ENCODE peak calls at places on chromosome 21, in four cellular contexts. U, J, B and C are unnamed samples.

GRCh38 chr21:29181799-29182470 is 51.5 kb downstream of the MAP3K7CL start:
- DNase-seq in U (peak; percentile 52), J (no peak), B (no peak), C (no peak)

GRCh38 chr21:26127073-26127814 is 43.3 kb downstream of the APP start:
- DNase-seq in U (no peak), J (no peak), B (no peak), C (no peak)

GRCh38 chr21:38327984-38328383 is 71.2 kb downstream of the KCNJ15 start:
- DNase-seq in U (no peak), J (no peak), B (no peak), C (no peak)

GRCh38 chr21:28833609-28834008 is 159.1 kb downstream of the LTN1 start:
- DNase-seq in U (no peak), J (no peak), B (no peak), C (no peak)

GRCh38 chr21:26892151-26892550 is 46.9 kb upstream of the ADAMTS1 start:
- DNase-seq in U (no peak), J (no peak), B (no peak), C (no peak)

GRCh38 chr21:29304577-29304976 is 5.9 kb downstream of the BACH1 start:
- DNase-seq in U (no peak), J (no peak), B (no peak), C (no peak)

GRCh38 chr21:38498057-38498833 is at the start of gene ERG:
- DNase-seq in U (no peak), J (no peak), B (no peak), C (no peak)

GRCh38 chr21:39637197-39637970 is 24.6 kb downstream of the B3GALT5 start:
- DNase-seq in U (no peak), J (no peak), B (no peak), C (no peak)

GRCh38 chr21:40685121-40685630 is 161.8 kb downstream of the DSCAM start:
- DNase-seq in U (no peak), J (no peak), B (no peak), C (no peak)

GRCh38 chr21:40227111-40227510 is 359.9 kb downstream of the PCP4 start:
- DNase-seq in U (no peak), J (no peak), B (no peak), C (no peak)

GRCh38 chr21:28899220-28899619 is 93.5 kb downstream of the LTN1 start:
- DNase-seq in U (no peak), J (no peak), B (no peak), C (no peak)

GRCh38 chr21:43736224-43736883 is 17.4 kb downstream of the PDXK start:
- DNase-seq in U (no peak), J (no peak), B (no peak), C (peak; percentile 60)

GRCh38 chr21:37916795-37917142 is 512 bp upstream of the KCNJ6 start:
- DNase-seq in U (peak; percentile 17), J (peak; percentile 57), B (no peak), C (no peak)

GRCh38 chr21:43654806-43655489 is 4.3 kb downstream of the HSF2BP start:
- DNase-seq in U (no peak), J (no peak), B (no peak), C (no peak)

GRCh38 chr21:29190920-29191319 is 60.5 kb downstream of the MAP3K7CL start:
- DNase-seq in U (no peak), J (no peak), B (no peak), C (no peak)

GRCh38 chr21:38244407-38244787 is 12.4 kb upstream of the KCNJ15 start:
- DNase-seq in U (no peak), J (no peak), B (no peak), C (no peak)

GRCh38 chr21:40845621-40846020 is 1.3 kb downstream of the DSCAM start:
- DNase-seq in U (no peak), J (no peak), B (no peak), C (no peak)

GRCh38 chr21:43929217-43929971 is 64.4 kb downstream of the AGPAT3 start:
- DNase-seq in U (no peak), J (no peak), B (peak; percentile 72), C (no peak)

GRCh38 chr21:28615276-28615675 is 377.4 kb downstream of the LTN1 start:
- DNase-seq in U (no peak), J (no peak), B (no peak), C (no peak)

GRCh38 chr21:27802816-27803475 is 836.1 kb upstream of the ADAMTS5 start:
- DNase-seq in U (no peak), J (peak; percentile 27), B (peak; percentile 44), C (no peak)

GRCh38 chr21:38478782-38479181 is 19.5 kb downstream of the ERG start:
- DNase-seq in U (no peak), J (no peak), B (no peak), C (no peak)

GRCh38 chr21:44265734-44266270 is 4.1 kb upstream of the DNMT3L start:
- DNase-seq in U (no peak), J (no peak), B (no peak), C (no peak)

GRCh38 chr21:38244885-38245869 is 11.6 kb upstream of the KCNJ15 start:
- DNase-seq in U (peak; percentile 8), J (no peak), B (no peak), C (no peak)

GRCh38 chr21:36504067-36505058 is 24.4 kb upstream of the CLDN14 start:
- DNase-seq in U (peak; percentile 5), J (peak; percentile 35), B (no peak), C (no peak)

GRCh38 chr21:43825936-43826622 is 36.7 kb downstream of the RRP1 start:
- DNase-seq in U (no peak), J (peak; percentile 49), B (peak; percentile 42), C (peak; percentile 60)

GRCh38 chr21:39387461-39388037 is 38.7 kb upstream of the HMGN1 start:
- DNase-seq in U (peak; percentile 82), J (peak; percentile 99), B (peak; percentile 92), C (peak; percentile 95)

GRCh38 chr21:29382029-29382654 is 83.4 kb downstream of the BACH1 start:
- DNase-seq in U (peak; percentile 8), J (no peak), B (no peak), C (no peak)

GRCh38 chr21:38863291-38863690 is 57.6 kb downstream of the ETS2 start:
- DNase-seq in U (no peak), J (no peak), B (no peak), C (no peak)

GRCh38 chr21:21052672-21053071 is 54.5 kb downstream of the NCAM2 start:
- DNase-seq in U (no peak), J (no peak), B (no peak), C (no peak)

GRCh38 chr21:29168874-29169273 is 38.4 kb downstream of the MAP3K7CL start:
- DNase-seq in U (no peak), J (no peak), B (no peak), C (no peak)

GRCh38 chr21:36700961-36701911 is 2.3 kb downstream of the SIM2 start:
- DNase-seq in U (no peak), J (peak; percentile 51), B (no peak), C (no peak)

GRCh38 chr21:27079807-27080206 is 112.9 kb upstream of the ADAMTS5 start:
- DNase-seq in U (no peak), J (no peak), B (no peak), C (no peak)

GRCh38 chr21:39518055-39518844 is 66.5 kb downstream of the SH3BGR start:
- DNase-seq in U (peak; percentile 69), J (peak; percentile 87), B (peak; percentile 44), C (no peak)

GRCh38 chr21:27346041-27346448 is 379.2 kb upstream of the ADAMTS5 start:
- DNase-seq in U (no peak), J (no peak), B (no peak), C (no peak)

GRCh38 chr21:39911286-39911685 is 44.0 kb downstream of the PCP4 start:
- DNase-seq in U (peak; percentile 2), J (no peak), B (no peak), C (no peak)

GRCh38 chr21:21187579-21187978 is 189.4 kb downstream of the NCAM2 start:
- DNase-seq in U (no peak), J (no peak), B (no peak), C (no peak)

DNA sequence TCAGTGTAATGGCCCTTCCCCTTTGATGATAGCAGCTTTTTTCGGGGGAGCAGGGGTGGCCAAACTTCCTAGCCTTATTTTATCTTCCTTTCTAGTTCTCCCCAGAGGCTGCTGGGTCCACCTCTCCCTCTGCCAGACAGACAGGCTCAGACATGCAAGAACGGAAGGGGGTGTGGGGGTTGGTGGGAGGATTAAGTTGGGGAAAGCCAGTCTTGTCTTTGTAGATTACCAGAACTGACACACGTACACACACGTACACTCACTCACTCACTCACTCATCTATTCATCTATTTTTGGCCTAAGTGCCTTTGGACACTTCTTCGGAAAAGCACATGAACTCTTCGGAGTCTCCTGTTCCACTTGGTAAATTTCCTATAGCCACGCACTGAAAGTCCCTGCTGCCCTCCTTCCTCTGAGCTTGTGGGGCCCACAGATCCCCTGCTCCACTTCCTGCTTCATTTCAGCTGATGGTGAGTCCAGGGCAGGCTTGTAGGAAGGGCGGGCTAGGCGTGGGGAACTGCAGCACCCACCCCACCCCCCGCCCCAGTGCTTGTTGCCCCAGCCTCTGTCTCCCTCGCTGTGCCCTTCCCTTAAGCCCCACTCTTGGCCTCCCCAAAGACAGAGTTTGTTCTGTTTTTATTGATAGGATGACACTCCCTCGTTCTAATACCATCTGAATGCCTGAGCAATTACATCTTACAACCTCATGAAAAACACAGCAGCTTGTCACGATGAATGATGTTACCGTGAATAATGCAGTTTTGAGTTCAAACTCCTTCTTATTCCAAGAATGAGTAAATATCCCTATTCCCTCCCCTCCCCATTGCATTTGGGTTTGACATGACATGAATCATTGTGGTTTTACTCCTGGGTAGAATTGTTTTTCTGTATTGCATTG is 60.7 kb upstream of the ATP5PO start:
- DNase-seq in U (peak; percentile 15), J (no peak), B (no peak), C (peak; percentile 72)
- H3K27ac ChIP-seq in U (peak overlapping the region; percentile 66), J (peak overlapping the region; percentile 97), B (peak overlapping the region; percentile 52), C (peak overlapping the region; percentile 48)

DNA sequence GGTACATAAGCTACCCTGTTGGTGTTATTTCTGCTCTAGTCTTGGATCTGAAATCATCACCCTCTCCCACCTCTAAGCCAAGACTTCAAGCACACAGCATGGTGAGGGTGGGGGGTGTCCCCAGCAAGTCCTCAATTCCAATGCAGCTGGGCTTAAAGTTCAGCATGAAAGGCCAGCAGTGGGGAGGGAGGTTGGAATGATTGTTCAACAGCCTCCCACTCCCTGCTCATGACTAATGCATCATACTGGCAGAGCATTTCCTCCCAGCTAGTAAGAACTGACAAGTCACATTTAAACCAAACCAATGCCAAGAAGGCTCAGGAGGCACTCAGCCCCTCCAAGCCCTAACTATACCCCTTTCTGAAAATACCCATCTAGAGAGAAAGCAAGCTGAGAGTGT is 50.1 kb downstream of the TIAM1 start:
- DNase-seq in U (no peak), J (no peak), B (no peak), C (no peak)
- TF ChIP-seq EP300 in U (no peak), J (peak; percentile 86), B (no peak), C (no peak)

GRCh38 chr21:35227774-35228173 is 178.7 kb upstream of the RUNX1 start:
- DNase-seq in U (no peak), J (no peak), B (no peak), C (no peak)
- H3K27ac ChIP-seq in U (no peak overlapping the region), J (no peak overlapping the region), B (no peak overlapping the region), C (no peak overlapping the region)

GRCh38 chr21:14693997-14694396 is 147.9 kb upstream of the SAMSN1 start:
- DNase-seq in U (no peak), J (no peak), B (no peak), C (no peak)
- TF ChIP-seq EP300 in U (no peak), J (no peak), B (no peak), C (no peak)